ENCODE peak calls at places on chromosomes 3 and 15, in six cellular contexts. U is CD8-positive, alpha-beta memory T cell; S is tibial artery; Q is stomach; Z is colonic mucosa; D is CD4-positive, CD25-positive, alpha-beta regulatory T cell. L is an unnamed sample.

GRCh38 chr3:185549111-185549510 is 3.3 kb downstream of the LIPH start:
- DNase-seq in S (no peak), Q (peak), U (no peak), Z (peak), D (no peak), L (no peak)

GRCh38 chr3:16050641-16051467 is 123.6 kb upstream of the GALNT15 start:
- DNase-seq in Q (no peak), Z (no peak), D (no peak), U (no peak), S (peak), L (no peak)

GRCh38 chr3:27659279-27660021 is 62.7 kb downstream of the EOMES start:
- DNase-seq in D (peak), U (peak), Z (peak), S (peak), Q (peak), L (peak)

GRCh38 chr3:102225407-102226132 is 209.2 kb upstream of the ZPLD1 start:
- DNase-seq in Z (no peak), U (no peak), D (peak), S (no peak), Q (no peak), L (peak)

GRCh38 chr15:52340093-52340492 is 44.5 kb upstream of the MYO5C start:
- DNase-seq in D (no peak), S (no peak), U (no peak), Q (no peak), Z (no peak), L (no peak)

GRCh38 chr3:172622916-172623700 is 87.8 kb downstream of the NCEH1 start:
- DNase-seq in D (peak), Z (peak), S (no peak), Q (peak), U (peak), L (peak)

GRCh38 chr3:193240436-193240849 is 579 bp upstream of the PLAAT1 start:
- DNase-seq in Q (no peak), Z (no peak), U (no peak), S (no peak), D (no peak), L (no peak)

GRCh38 chr15:88066758-88067157 is 189.8 kb downstream of the NTRK3 start:
- DNase-seq in U (no peak), Z (no peak), D (no peak), S (no peak), Q (no peak), L (no peak)

GRCh38 chr3:13348671-13349396 is 71.3 kb downstream of the NUP210 start:
- DNase-seq in D (peak), U (no peak), S (no peak), Q (no peak), Z (no peak), L (peak)

GRCh38 chr15:90020041-90020735 is 19.1 kb downstream of the ZNF710 start:
- DNase-seq in S (peak), Q (no peak), Z (no peak), D (no peak), U (no peak), L (no peak)

GRCh38 chr3:86921981-86922680 is 68.8 kb downstream of the VGLL3 start:
- DNase-seq in D (no peak), U (no peak), Q (no peak), Z (no peak), S (no peak), L (no peak)

GRCh38 chr15:80474751-80475295 is 70.6 kb downstream of the ARNT2 start:
- DNase-seq in Z (no peak), D (no peak), U (no peak), Q (no peak), S (no peak), L (no peak)

GRCh38 chr3:80141557-80141956 is 373.8 kb upstream of the ROBO1 start:
- DNase-seq in U (no peak), Z (no peak), Q (no peak), D (no peak), S (no peak), L (no peak)

GRCh38 chr15:64519897-64520296 is 59.5 kb downstream of the ZNF609 start:
- DNase-seq in U (no peak), D (no peak), Z (no peak), S (no peak), Q (no peak), L (no peak)

GRCh38 chr15:100726070-100726420 is 123.7 kb downstream of the ASB7 start:
- DNase-seq in D (no peak), U (no peak), Q (no peak), S (no peak), Z (peak), L (no peak)

GRCh38 chr3:79765854-79766253 is 1.9 kb downstream of the ROBO1 start:
- DNase-seq in S (no peak), Q (no peak), D (no peak), U (no peak), Z (no peak), L (no peak)

GRCh38 chr3:161274691-161275298 is 53.7 kb downstream of the NMD3 start:
- DNase-seq in U (peak), S (no peak), D (peak), Z (peak), Q (no peak), L (peak)

GRCh38 chr3:71728632-71729342 is 3.6 kb upstream of the EIF4E3 start:
- DNase-seq in D (no peak), Z (no peak), Q (no peak), U (no peak), S (no peak), L (peak)

GRCh38 chr3:27253831-27254230 is 115.4 kb downstream of the NEK10 start:
- DNase-seq in D (peak), U (no peak), S (no peak), Z (peak), Q (peak), L (peak)

GRCh38 chr3:87206070-87206469 is 21.0 kb upstream of the CHMP2B start:
- DNase-seq in S (no peak), Z (no peak), D (no peak), Q (no peak), U (no peak), L (no peak)

GRCh38 chr3:139561959-139562676 is 22.6 kb upstream of the RBP1 start:
- DNase-seq in S (no peak), U (no peak), Q (no peak), Z (peak), D (peak), L (no peak)

GRCh38 chr15:87844031-87844430 is 412.5 kb downstream of the NTRK3 start:
- DNase-seq in Z (no peak), U (no peak), D (no peak), S (no peak), Q (no peak), L (no peak)

GRCh38 chr3:138774529-138775253 is 60.0 kb downstream of the PIK3CB start:
- DNase-seq in D (no peak), S (no peak), Z (peak), U (no peak), Q (peak), L (no peak)

GRCh38 chr15:47839233-47839867 is 122.0 kb downstream of the SEMA6D start:
- DNase-seq in U (no peak), Z (no peak), Q (no peak), D (no peak), S (no peak), L (no peak)

GRCh38 chr3:78724886-78725285 is 1042.9 kb downstream of the ROBO1 start:
- DNase-seq in Z (no peak), S (no peak), Q (no peak), U (no peak), D (no peak), L (no peak)

GRCh38 chr3:183224180-183224579 is 28.9 kb upstream of the B3GNT5 start:
- DNase-seq in D (no peak), S (no peak), Z (no peak), Q (no peak), U (no peak), L (peak)

GRCh38 chr3:149659173-149659468 is 1.3 kb upstream of the WWTR1 start:
- DNase-seq in Q (no peak), U (no peak), D (no peak), Z (no peak), S (no peak), L (no peak)

GRCh38 chr3:149657796-149658443 is at the start of gene WWTR1:
- DNase-seq in Z (peak), S (peak), D (peak), U (no peak), Q (peak), L (no peak)

GRCh38 chr3:149660462-149660861 is 2.6 kb upstream of the WWTR1 start:
- DNase-seq in Z (no peak), D (no peak), S (no peak), U (no peak), Q (no peak), L (no peak)

GRCh38 chr3:149657458-149657795 is 398 bp downstream of the WWTR1 start:
- DNase-seq in Z (peak), Q (peak), D (peak), U (no peak), S (peak), L (no peak)

DNA sequence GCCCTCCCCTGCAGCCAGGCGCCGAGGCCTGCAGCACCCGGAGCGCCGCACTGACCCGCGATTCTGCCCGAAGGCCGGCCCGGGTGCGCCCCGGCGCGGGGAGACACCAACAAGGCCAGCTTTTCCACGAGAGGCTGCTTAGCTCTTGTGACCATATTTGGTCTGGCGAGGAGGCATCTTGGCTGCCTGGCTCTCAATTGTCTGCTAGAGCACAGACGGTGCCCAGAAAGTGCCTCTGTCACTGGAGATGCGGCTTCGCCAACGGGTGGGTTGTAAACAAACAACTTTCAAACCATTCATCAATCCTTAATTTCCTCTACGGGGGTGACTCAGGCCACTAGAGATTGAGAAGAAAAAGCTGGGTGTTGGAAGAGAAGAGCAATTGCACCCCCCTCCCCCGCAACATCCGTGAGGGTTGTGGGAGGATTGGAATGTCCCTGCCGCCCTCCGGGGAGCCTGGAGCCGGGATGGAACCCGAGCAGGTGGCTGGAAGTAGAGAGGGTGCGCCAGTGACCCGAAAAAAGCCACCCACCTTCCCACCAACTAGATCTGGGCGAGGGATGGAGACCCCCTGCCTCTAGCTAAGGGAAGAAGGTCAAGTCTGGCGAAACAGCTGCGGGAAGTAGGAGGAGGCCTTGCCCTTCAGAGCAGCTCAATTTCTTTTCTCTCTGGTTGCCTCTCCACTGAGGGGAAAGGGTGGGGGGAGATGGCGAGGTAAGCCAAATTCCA is 783 bp upstream of the WWTR1 start:
- DNase-seq in S (peak), D (peak), Q (peak), U (peak), Z (peak), L (peak)
- H3K27ac ChIP-seq in S (peak), D (no peak), Q (peak), U (no peak), Z (peak), L (no peak)

GRCh38 chr3:83946045-83946444 is 1012.7 kb upstream of the CADM2 start:
- DNase-seq in Z (no peak), D (no peak), U (no peak), S (no peak), Q (no peak), L (no peak)
- H3K27ac ChIP-seq in Z (no peak), D (no peak), U (no peak), S (no peak), Q (no peak), L (no peak)

GRCh38 chr3:129176051-129176450 is 7.6 kb downstream of the CNBP start:
- DNase-seq in S (no peak), U (no peak), D (no peak), Q (no peak), Z (no peak), L (no peak)

GRCh38 chr3:129173206-129173605 is 10.5 kb downstream of the CNBP start:
- DNase-seq in D (no peak), S (no peak), U (no peak), Z (no peak), Q (no peak), L (no peak)

GRCh38 chr3:129173725-129174124 is 10.0 kb downstream of the CNBP start:
- DNase-seq in D (no peak), Z (no peak), S (no peak), Q (no peak), U (no peak), L (no peak)
- H3K27ac ChIP-seq in D (peak), Z (no peak), S (peak), Q (peak), U (no peak), L (peak)

DNA sequence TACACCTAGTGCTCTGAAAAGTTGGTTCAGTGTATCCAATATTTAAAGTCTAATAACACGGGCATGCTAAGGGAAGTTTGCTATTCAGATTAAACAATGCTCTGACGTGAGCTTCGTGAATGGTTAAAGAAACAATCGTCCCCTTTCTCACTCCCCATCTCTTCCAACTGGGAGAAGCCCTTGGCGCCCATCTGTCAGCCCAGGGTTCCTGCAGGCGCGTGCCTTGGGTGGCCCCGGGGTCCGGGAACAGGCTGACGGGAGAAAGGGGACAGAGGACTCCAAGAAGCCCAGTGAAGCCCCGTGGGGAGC is 413 bp downstream of the SEC22C start:
- DNase-seq in Z (no peak), Q (no peak), D (no peak), S (no peak), U (no peak), L (no peak)
- H3K27ac ChIP-seq in Z (peak), Q (peak), D (peak), S (peak), U (peak), L (peak)

GRCh38 chr15:73869216-73869995 is 4.0 kb upstream of the TBC1D21 start:
- DNase-seq in Z (no peak), U (no peak), Q (no peak), S (no peak), D (no peak), L (no peak)

GRCh38 chr15:73873456-73873855 is at the start of gene TBC1D21:
- DNase-seq in S (no peak), D (no peak), U (no peak), Z (no peak), Q (peak), L (no peak)

GRCh38 chr15:73872370-73872769 is 994 bp upstream of the TBC1D21 start:
- DNase-seq in Q (no peak), U (no peak), S (no peak), Z (no peak), D (no peak), L (no peak)

GRCh38 chr15:73867956-73868355 is 5.4 kb upstream of the TBC1D21 start:
- DNase-seq in S (peak), D (no peak), Z (no peak), U (no peak), Q (no peak), L (no peak)

DNA sequence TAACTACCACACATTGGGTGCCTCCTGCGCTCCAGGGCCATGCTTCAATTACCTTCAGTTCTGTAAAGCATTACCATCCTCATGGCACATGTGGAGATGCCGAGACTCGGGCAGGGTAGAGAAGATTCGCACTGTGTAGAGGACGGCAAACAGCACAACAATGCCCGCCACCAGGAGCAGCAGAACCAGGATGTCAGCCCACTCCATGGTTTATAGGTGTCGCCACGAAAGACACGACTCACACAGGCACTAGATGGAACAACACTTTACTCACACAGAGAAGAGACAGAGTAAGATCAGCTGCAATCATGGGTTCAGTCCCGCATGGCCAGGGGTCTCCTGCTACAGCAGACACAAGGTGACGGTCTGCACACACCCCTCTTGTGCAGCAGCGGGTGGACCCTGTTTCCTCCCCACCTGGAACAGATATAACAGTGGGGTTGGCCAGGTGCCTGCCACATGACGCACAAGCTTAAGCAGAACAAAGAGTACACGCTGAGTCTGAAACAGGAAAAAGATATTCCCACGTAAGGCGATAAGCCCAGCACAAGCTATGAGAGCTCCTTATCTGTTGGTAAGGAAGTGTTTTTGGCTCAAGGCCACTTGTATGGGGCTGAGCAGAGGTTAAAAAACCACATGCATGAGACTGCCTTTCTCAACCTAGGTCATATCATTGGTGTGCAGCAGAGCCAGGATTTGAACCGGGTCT is 2.5 kb upstream of the TBC1D21 start:
- DNase-seq in Z (no peak), D (no peak), U (no peak), Q (peak), S (no peak), L (no peak)
- H3K27ac ChIP-seq in Z (no peak), D (no peak), U (no peak), Q (peak), S (no peak), L (no peak)

GRCh38 chr3:159039286-159039685 is 237.4 kb downstream of the MFSD1 start:
- DNase-seq in S (no peak), D (no peak), U (no peak), Z (no peak), Q (no peak), L (no peak)
- H3K27ac ChIP-seq in S (no peak), D (no peak), U (no peak), Z (no peak), Q (no peak), L (no peak)